ENCODE peak calls at places on chromosomes 16 and 17, in six cellular contexts. One of them, this sample, is unnamed.
A peak's percentile ranks its signal among the peaks of the same experiment; 100 is the strongest.

GRCh38 chr17:80997471-80998387 is 6.1 kb downstream of the CHMP6 start:
- DNase-seq in esophagus muscularis mucosa: no peak
- DNase-seq in upper lobe of right lung: no peak
- DNase-seq in sigmoid colon: no peak
- DNase-seq in suprapubic skin: peak; percentile 59
- DNase-seq in left ventricle myocardium inferior: no peak
- DNase-seq in this sample: no peak

GRCh38 chr17:66115246-66115645 is 76.7 kb downstream of the CEP112 start:
- DNase-seq in esophagus muscularis mucosa: no peak
- DNase-seq in upper lobe of right lung: no peak
- DNase-seq in sigmoid colon: no peak
- DNase-seq in suprapubic skin: no peak
- DNase-seq in left ventricle myocardium inferior: no peak
- DNase-seq in this sample: no peak

GRCh38 chr16:17083628-17084027 is 387.1 kb downstream of the XYLT1 start:
- DNase-seq in esophagus muscularis mucosa: no peak
- DNase-seq in upper lobe of right lung: no peak
- DNase-seq in sigmoid colon: no peak
- DNase-seq in suprapubic skin: no peak
- DNase-seq in left ventricle myocardium inferior: no peak
- DNase-seq in this sample: no peak

GRCh38 chr16:30875881-30876791 is 17.7 kb downstream of the BCL7C start:
- DNase-seq in esophagus muscularis mucosa: no peak
- DNase-seq in upper lobe of right lung: no peak
- DNase-seq in sigmoid colon: no peak
- DNase-seq in suprapubic skin: no peak
- DNase-seq in left ventricle myocardium inferior: no peak
- DNase-seq in this sample: no peak

GRCh38 chr16:86044881-86045600 is 146.1 kb downstream of the IRF8 start:
- DNase-seq in esophagus muscularis mucosa: no peak
- DNase-seq in upper lobe of right lung: peak; percentile 53
- DNase-seq in sigmoid colon: peak; percentile 52
- DNase-seq in suprapubic skin: peak; percentile 40
- DNase-seq in left ventricle myocardium inferior: no peak
- DNase-seq in this sample: no peak

GRCh38 chr16:81567987-81568748 is 123.6 kb downstream of the CMIP start:
- DNase-seq in esophagus muscularis mucosa: no peak
- DNase-seq in upper lobe of right lung: no peak
- DNase-seq in sigmoid colon: no peak
- DNase-seq in suprapubic skin: no peak
- DNase-seq in left ventricle myocardium inferior: no peak
- DNase-seq in this sample: no peak

GRCh38 chr17:82980632-82981031 is 98.8 kb upstream of the METRNL start:
- DNase-seq in esophagus muscularis mucosa: peak; percentile 53
- DNase-seq in upper lobe of right lung: peak; percentile 54
- DNase-seq in sigmoid colon: no peak
- DNase-seq in suprapubic skin: no peak
- DNase-seq in left ventricle myocardium inferior: no peak
- DNase-seq in this sample: no peak

GRCh38 chr17:49779730-49780220 is 8.7 kb upstream of the KAT7 start:
- DNase-seq in esophagus muscularis mucosa: no peak
- DNase-seq in upper lobe of right lung: no peak
- DNase-seq in sigmoid colon: no peak
- DNase-seq in suprapubic skin: no peak
- DNase-seq in left ventricle myocardium inferior: no peak
- DNase-seq in this sample: no peak

GRCh38 chr17:40362696-40363479 is 1.6 kb downstream of the GJD3 start:
- DNase-seq in esophagus muscularis mucosa: no peak
- DNase-seq in upper lobe of right lung: peak; percentile 94
- DNase-seq in sigmoid colon: peak; percentile 79
- DNase-seq in suprapubic skin: peak; percentile 83
- DNase-seq in left ventricle myocardium inferior: peak; percentile 58
- DNase-seq in this sample: peak; percentile 83

GRCh38 chr17:57604771-57605733 is 140.0 kb downstream of the CCDC182 start:
- DNase-seq in esophagus muscularis mucosa: no peak
- DNase-seq in upper lobe of right lung: peak; percentile 61
- DNase-seq in sigmoid colon: peak; percentile 84
- DNase-seq in suprapubic skin: no peak
- DNase-seq in left ventricle myocardium inferior: peak; percentile 54
- DNase-seq in this sample: peak; percentile 67

GRCh38 chr17:35291802-35292201 is 48.9 kb downstream of the SLFN5 start:
- DNase-seq in esophagus muscularis mucosa: no peak
- DNase-seq in upper lobe of right lung: no peak
- DNase-seq in sigmoid colon: no peak
- DNase-seq in suprapubic skin: no peak
- DNase-seq in left ventricle myocardium inferior: no peak
- DNase-seq in this sample: no peak

GRCh38 chr16:74297296-74297665 is 667 bp downstream of the PSMD7 start:
- DNase-seq in esophagus muscularis mucosa: no peak
- DNase-seq in upper lobe of right lung: no peak
- DNase-seq in sigmoid colon: no peak
- DNase-seq in suprapubic skin: peak; percentile 65
- DNase-seq in left ventricle myocardium inferior: no peak
- DNase-seq in this sample: peak; percentile 55

GRCh38 chr17:37494401-37494831 is 4.7 kb downstream of the DUSP14 start:
- DNase-seq in esophagus muscularis mucosa: no peak
- DNase-seq in upper lobe of right lung: no peak
- DNase-seq in sigmoid colon: no peak
- DNase-seq in suprapubic skin: no peak
- DNase-seq in left ventricle myocardium inferior: no peak
- DNase-seq in this sample: no peak

GRCh38 chr16:23640669-23640958 is 496 bp downstream of the PALB2 start:
- DNase-seq in esophagus muscularis mucosa: no peak
- DNase-seq in upper lobe of right lung: no peak
- DNase-seq in sigmoid colon: no peak
- DNase-seq in suprapubic skin: no peak
- DNase-seq in left ventricle myocardium inferior: no peak
- DNase-seq in this sample: no peak

GRCh38 chr17:71107136-71107535 is 937.8 kb downstream of the KCNJ2 start:
- DNase-seq in esophagus muscularis mucosa: no peak
- DNase-seq in upper lobe of right lung: no peak
- DNase-seq in sigmoid colon: no peak
- DNase-seq in suprapubic skin: no peak
- DNase-seq in left ventricle myocardium inferior: no peak
- DNase-seq in this sample: no peak

GRCh38 chr17:39244016-39244599 is 18.4 kb upstream of the STAC2 start:
- DNase-seq in esophagus muscularis mucosa: no peak
- DNase-seq in upper lobe of right lung: no peak
- DNase-seq in sigmoid colon: peak; percentile 62
- DNase-seq in suprapubic skin: no peak
- DNase-seq in left ventricle myocardium inferior: no peak
- DNase-seq in this sample: no peak

GRCh38 chr17:41912925-41913324 is 5.8 kb downstream of the ACLY start:
- DNase-seq in esophagus muscularis mucosa: no peak
- DNase-seq in upper lobe of right lung: no peak
- DNase-seq in sigmoid colon: no peak
- DNase-seq in suprapubic skin: no peak
- DNase-seq in left ventricle myocardium inferior: no peak
- DNase-seq in this sample: no peak

GRCh38 chr17:40562841-40563370 is 2.4 kb downstream of the CCR7 start:
- DNase-seq in esophagus muscularis mucosa: peak; percentile 66
- DNase-seq in upper lobe of right lung: no peak
- DNase-seq in sigmoid colon: no peak
- DNase-seq in suprapubic skin: no peak
- DNase-seq in left ventricle myocardium inferior: no peak
- DNase-seq in this sample: no peak

GRCh38 chr17:2344528-2344927 is 7.2 kb downstream of the SGSM2 start:
- DNase-seq in esophagus muscularis mucosa: no peak
- DNase-seq in upper lobe of right lung: no peak
- DNase-seq in sigmoid colon: no peak
- DNase-seq in suprapubic skin: no peak
- DNase-seq in left ventricle myocardium inferior: no peak
- DNase-seq in this sample: no peak

GRCh38 chr17:37744633-37744927 is 279 bp downstream of the HNF1B start:
- DNase-seq in esophagus muscularis mucosa: no peak
- DNase-seq in upper lobe of right lung: no peak
- DNase-seq in sigmoid colon: no peak
- DNase-seq in suprapubic skin: no peak
- DNase-seq in left ventricle myocardium inferior: no peak
- DNase-seq in this sample: no peak

GRCh38 chr17:47272491-47272890 is 18.9 kb downstream of the ITGB3 start:
- DNase-seq in esophagus muscularis mucosa: no peak
- DNase-seq in upper lobe of right lung: no peak
- DNase-seq in sigmoid colon: no peak
- DNase-seq in suprapubic skin: no peak
- DNase-seq in left ventricle myocardium inferior: no peak
- DNase-seq in this sample: no peak

GRCh38 chr17:73340093-73340596 is 28.3 kb upstream of the CDC42EP4 start:
- DNase-seq in esophagus muscularis mucosa: no peak
- DNase-seq in upper lobe of right lung: no peak
- DNase-seq in sigmoid colon: peak; percentile 87
- DNase-seq in suprapubic skin: no peak
- DNase-seq in left ventricle myocardium inferior: no peak
- DNase-seq in this sample: no peak

GRCh38 chr17:81302861-81303326 is 7.8 kb upstream of the SLC38A10 start:
- DNase-seq in esophagus muscularis mucosa: no peak
- DNase-seq in upper lobe of right lung: no peak
- DNase-seq in sigmoid colon: no peak
- DNase-seq in suprapubic skin: no peak
- DNase-seq in left ventricle myocardium inferior: no peak
- DNase-seq in this sample: peak; percentile 51

GRCh38 chr16:70758786-70759185 is 42.2 kb downstream of the VAC14 start:
- DNase-seq in esophagus muscularis mucosa: no peak
- DNase-seq in upper lobe of right lung: no peak
- DNase-seq in sigmoid colon: no peak
- DNase-seq in suprapubic skin: no peak
- DNase-seq in left ventricle myocardium inferior: no peak
- DNase-seq in this sample: no peak

GRCh38 chr16:14416184-14416583 is 213.9 kb downstream of the PARN start:
- DNase-seq in esophagus muscularis mucosa: no peak
- DNase-seq in upper lobe of right lung: no peak
- DNase-seq in sigmoid colon: no peak
- DNase-seq in suprapubic skin: no peak
- DNase-seq in left ventricle myocardium inferior: no peak
- DNase-seq in this sample: no peak

GRCh38 chr16:69820926-69821541 is 58.9 kb downstream of the WWP2 start:
- DNase-seq in esophagus muscularis mucosa: no peak
- DNase-seq in upper lobe of right lung: no peak
- DNase-seq in sigmoid colon: no peak
- DNase-seq in suprapubic skin: peak; percentile 44
- DNase-seq in left ventricle myocardium inferior: no peak
- DNase-seq in this sample: peak; percentile 23

GRCh38 chr17:35972945-35973332 is 8.4 kb downstream of the CCL16 start:
- DNase-seq in esophagus muscularis mucosa: no peak
- DNase-seq in upper lobe of right lung: no peak
- DNase-seq in sigmoid colon: no peak
- DNase-seq in suprapubic skin: no peak
- DNase-seq in left ventricle myocardium inferior: no peak
- DNase-seq in this sample: no peak

GRCh38 chr16:28182183-28182582 is 29.6 kb downstream of the XPO6 start:
- DNase-seq in esophagus muscularis mucosa: no peak
- DNase-seq in upper lobe of right lung: no peak
- DNase-seq in sigmoid colon: no peak
- DNase-seq in suprapubic skin: no peak
- DNase-seq in left ventricle myocardium inferior: no peak
- DNase-seq in this sample: no peak

GRCh38 chr16:71645450-71645849 is 19.5 kb downstream of the MARVELD3 start:
- DNase-seq in esophagus muscularis mucosa: no peak
- DNase-seq in upper lobe of right lung: no peak
- DNase-seq in sigmoid colon: no peak
- DNase-seq in suprapubic skin: no peak
- DNase-seq in left ventricle myocardium inferior: no peak
- DNase-seq in this sample: no peak

GRCh38 chr17:36717088-36717487 is 115.7 kb downstream of the MRM1 start:
- DNase-seq in esophagus muscularis mucosa: no peak
- DNase-seq in upper lobe of right lung: no peak
- DNase-seq in sigmoid colon: no peak
- DNase-seq in suprapubic skin: no peak
- DNase-seq in left ventricle myocardium inferior: no peak
- DNase-seq in this sample: no peak

GRCh38 chr16:11238272-11239202 is 17.5 kb downstream of the SOCS1 start:
- DNase-seq in esophagus muscularis mucosa: no peak
- DNase-seq in upper lobe of right lung: no peak
- DNase-seq in sigmoid colon: no peak
- DNase-seq in suprapubic skin: no peak
- DNase-seq in left ventricle myocardium inferior: no peak
- DNase-seq in this sample: no peak

GRCh38 chr16:67000384-67001158 is 12.2 kb downstream of the CES4A start:
- DNase-seq in esophagus muscularis mucosa: no peak
- DNase-seq in upper lobe of right lung: peak; percentile 91
- DNase-seq in sigmoid colon: peak; percentile 86
- DNase-seq in suprapubic skin: peak; percentile 78
- DNase-seq in left ventricle myocardium inferior: peak; percentile 61
- DNase-seq in this sample: peak; percentile 57

GRCh38 chr16:81798311-81799137 is 19.4 kb downstream of the PLCG2 start:
- DNase-seq in esophagus muscularis mucosa: no peak
- DNase-seq in upper lobe of right lung: peak; percentile 67
- DNase-seq in sigmoid colon: no peak
- DNase-seq in suprapubic skin: no peak
- DNase-seq in left ventricle myocardium inferior: no peak
- DNase-seq in this sample: no peak

GRCh38 chr16:88530051-88530857 is 39.9 kb upstream of the ZC3H18 start:
- DNase-seq in esophagus muscularis mucosa: no peak
- DNase-seq in upper lobe of right lung: no peak
- DNase-seq in sigmoid colon: no peak
- DNase-seq in suprapubic skin: no peak
- DNase-seq in left ventricle myocardium inferior: no peak
- DNase-seq in this sample: peak; percentile 15
- H3K4me1 ChIP-seq in esophagus muscularis mucosa: peaks cover 52% of the 10 kb centered on the region
- H3K4me1 ChIP-seq in upper lobe of right lung: peaks cover 13% of the 10 kb centered on the region
- H3K4me1 ChIP-seq in sigmoid colon: peaks cover 47% of the 10 kb centered on the region
- H3K4me1 ChIP-seq in suprapubic skin: peaks cover 36% of the 10 kb centered on the region
- H3K4me1 ChIP-seq in left ventricle myocardium inferior: peaks cover 49% of the 10 kb centered on the region
- H3K4me1 ChIP-seq in this sample: peaks cover 54% of the 10 kb centered on the region

GRCh38 chr16:46887524-46887854 is 3.3 kb downstream of the GPT2 start:
- DNase-seq in esophagus muscularis mucosa: no peak
- DNase-seq in upper lobe of right lung: no peak
- DNase-seq in sigmoid colon: no peak
- DNase-seq in suprapubic skin: no peak
- DNase-seq in left ventricle myocardium inferior: no peak
- DNase-seq in this sample: no peak
- H3K27ac ChIP-seq in esophagus muscularis mucosa: no peak overlapping the region
- H3K27ac ChIP-seq in upper lobe of right lung: no peak overlapping the region
- H3K27ac ChIP-seq in sigmoid colon: no peak overlapping the region
- H3K27ac ChIP-seq in suprapubic skin: peak overlapping the region; percentile 76
- H3K27ac ChIP-seq in left ventricle myocardium inferior: no peak overlapping the region
- H3K27ac ChIP-seq in this sample: peak overlapping the region; percentile 86

DNA sequence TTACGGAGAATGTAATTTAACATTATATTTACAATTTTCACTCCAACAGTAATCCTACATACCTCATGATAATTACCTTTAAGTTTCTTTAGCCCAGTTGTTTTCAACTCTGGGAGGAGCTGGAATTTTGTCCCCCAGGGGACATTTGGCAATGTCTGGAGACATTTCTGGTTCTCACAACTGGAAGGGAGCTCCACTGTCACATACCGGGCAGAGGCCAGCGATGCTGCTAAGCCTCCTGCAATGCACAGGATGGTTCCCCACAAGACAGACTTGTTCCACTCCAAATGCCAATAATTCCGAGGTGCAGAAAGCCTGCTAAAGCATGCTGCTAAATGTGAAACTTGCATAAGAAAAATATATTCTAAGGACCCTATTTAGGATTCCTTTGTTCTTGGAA is 251.1 kb upstream of the IRX5 start:
- DNase-seq in esophagus muscularis mucosa: no peak
- DNase-seq in upper lobe of right lung: no peak
- DNase-seq in sigmoid colon: no peak
- DNase-seq in suprapubic skin: no peak
- DNase-seq in left ventricle myocardium inferior: no peak
- DNase-seq in this sample: no peak
- TF ChIP-seq CTCF in esophagus muscularis mucosa: no peak
- TF ChIP-seq CTCF in upper lobe of right lung: no peak
- TF ChIP-seq CTCF in sigmoid colon: no peak
- TF ChIP-seq CTCF in suprapubic skin: no peak
- TF ChIP-seq CTCF in left ventricle myocardium inferior: no peak
- TF ChIP-seq CTCF in this sample: no peak

GRCh38 chr16:73025111-73025505 is 22.8 kb downstream of the ZFHX3 start:
- DNase-seq in esophagus muscularis mucosa: no peak
- DNase-seq in upper lobe of right lung: no peak
- DNase-seq in sigmoid colon: peak; percentile 74
- DNase-seq in suprapubic skin: no peak
- DNase-seq in left ventricle myocardium inferior: peak; percentile 47
- DNase-seq in this sample: peak; percentile 32
- H3K4me1 ChIP-seq in esophagus muscularis mucosa: peaks cover 54% of the 10 kb centered on the region
- H3K4me1 ChIP-seq in upper lobe of right lung: peaks cover 22% of the 10 kb centered on the region
- H3K4me1 ChIP-seq in sigmoid colon: peaks cover 74% of the 10 kb centered on the region
- H3K4me1 ChIP-seq in suprapubic skin: peaks cover 24% of the 10 kb centered on the region
- H3K4me1 ChIP-seq in left ventricle myocardium inferior: peaks cover 90% of the 10 kb centered on the region
- H3K4me1 ChIP-seq in this sample: peaks cover 86% of the 10 kb centered on the region

This sample was measured in psoas muscle.